ENCODE peak calls at places on chromosomes 16 and 17, in seven cellular contexts. C is H54, L is cerebellar nuclear complex, F is ecto neural progenitor cell, V is NCI-H1417, O is choroid plexus epithelial cell, N is Caki2. W is an unnamed sample.

GRCh38 chr16:85166699-85167588 is 54.7 kb upstream of the CIBAR2 start:
- DNase-seq in F (no peak), C (no peak), L (no peak), O (no peak), V (no peak), N (no peak), W (no peak)

GRCh38 chr17:82412535-82413520 is 5.3 kb upstream of the HEXD start:
- DNase-seq in N (peak), V (no peak), F (no peak), C (no peak), O (no peak), L (no peak), W (no peak)

GRCh38 chr17:49471089-49471683 is 23.9 kb upstream of the NGFR start:
- DNase-seq in L (no peak), N (no peak), O (peak), V (peak), C (no peak), F (peak), W (no peak)

GRCh38 chr17:57092171-57092570 is 7.1 kb downstream of the AKAP1 start:
- DNase-seq in F (no peak), C (no peak), V (no peak), N (no peak), L (no peak), O (peak), W (no peak)

GRCh38 chr17:19759934-19760530 is 11.9 kb upstream of the ALDH3A1 start:
- DNase-seq in F (no peak), L (no peak), V (no peak), N (no peak), C (no peak), O (no peak), W (no peak)

GRCh38 chr17:30092886-30093285 is 23.7 kb upstream of the NSRP1 start:
- DNase-seq in N (no peak), C (no peak), F (no peak), V (no peak), L (no peak), O (no peak), W (no peak)

GRCh38 chr16:83969771-83970429 is 1.9 kb downstream of the NECAB2 start:
- DNase-seq in F (no peak), L (no peak), C (no peak), O (no peak), V (peak), N (no peak), W (no peak)

GRCh38 chr16:64989050-64989449 is 132.8 kb downstream of the CDH11 start:
- DNase-seq in F (no peak), C (no peak), O (no peak), V (no peak), N (no peak), L (no peak), W (no peak)

GRCh38 chr17:78745407-78746088 is 36.5 kb downstream of the CYTH1 start:
- DNase-seq in N (peak), F (no peak), C (no peak), L (no peak), O (peak), V (no peak), W (peak)

GRCh38 chr17:46013502-46014165 is 14.6 kb downstream of the STH start:
- DNase-seq in V (no peak), C (no peak), O (peak), L (no peak), N (no peak), F (no peak), W (no peak)

GRCh38 chr16:50323335-50324011 is 45.3 kb downstream of the BRD7 start:
- DNase-seq in F (no peak), L (no peak), N (peak), V (no peak), O (peak), C (no peak), W (no peak)

W was measured in Caco-2.